ENCODE peak calls at places on chromosomes 5 and 9, in five cellular contexts. M is epithelial cell of proximal tubule, X is colonic mucosa, W is kidney epithelial cell, R is GM12865. H is an unnamed sample.

GRCh38 chr5:134267366-134268018 is 41.6 kb upstream of the PPP2CA start:
- DNase-seq in M (no peak), X (no peak), W (no peak), R (no peak), H (no peak)

GRCh38 chr5:129593525-129593924 is 133.4 kb downstream of the ADAMTS19 start:
- DNase-seq in M (no peak), X (no peak), W (no peak), R (no peak), H (no peak)

GRCh38 chr5:132491368-132492364 is 1.1 kb upstream of the IRF1 start:
- DNase-seq in M (no peak), X (peak; percentile 36), W (no peak), R (peak; percentile 52), H (no peak)

GRCh38 chr5:6480133-6481051 is 31.7 kb downstream of the UBE2QL1 start:
- DNase-seq in M (no peak), X (no peak), W (no peak), R (peak; percentile 86), H (no peak)

GRCh38 chr5:9156282-9156681 is 389.6 kb downstream of the SEMA5A start:
- DNase-seq in M (peak; percentile 13), X (no peak), W (no peak), R (peak; percentile 54), H (no peak)

GRCh38 chr5:34497031-34497808 is 158.9 kb upstream of the RAI14 start:
- DNase-seq in M (no peak), X (peak; percentile 33), W (no peak), R (no peak), H (no peak)

GRCh38 chr9:28841795-28842194 is 1268.5 kb upstream of the C9orf72 start:
- DNase-seq in M (no peak), X (no peak), W (no peak), R (no peak), H (no peak)

GRCh38 chr9:22005083-22005699 is 3.9 kb downstream of the CDKN2B start:
- DNase-seq in M (no peak), X (no peak), W (no peak), R (peak; percentile 25), H (no peak)

GRCh38 chr5:53480474-53481353 is at the start of gene FST:
- DNase-seq in M (no peak), X (peak; percentile 17), W (no peak), R (no peak), H (no peak)

GRCh38 chr5:5983261-5983660 is 395.1 kb downstream of the MED10 start:
- DNase-seq in M (no peak), X (no peak), W (no peak), R (no peak), H (no peak)

GRCh38 chr9:28270156-28270555 is 696.9 kb upstream of the C9orf72 start:
- DNase-seq in M (no peak), X (no peak), W (no peak), R (no peak), H (no peak)

GRCh38 chr5:52674815-52675545 is 112.7 kb upstream of the ITGA1 start:
- DNase-seq in M (peak; percentile 36), X (no peak), W (no peak), R (no peak), H (no peak)

GRCh38 chr5:97405941-97406340 is 222.9 kb upstream of the RIOK2 start:
- DNase-seq in M (no peak), X (no peak), W (no peak), R (no peak), H (no peak)

GRCh38 chr9:34650816-34651215 is 1.2 kb upstream of the IL11RA start:
- DNase-seq in M (no peak), X (no peak), W (no peak), R (no peak), H (peak; percentile 31)

GRCh38 chr9:89963280-89963679 is 358.5 kb downstream of the GADD45G start:
- DNase-seq in M (no peak), X (no peak), W (no peak), R (no peak), H (no peak)

GRCh38 chr5:115920171-115920725 is 42.0 kb upstream of the LVRN start:
- DNase-seq in M (no peak), X (no peak), W (no peak), R (no peak), H (no peak)

GRCh38 chr5:63923914-63924313 is 38.3 kb downstream of the HTR1A start:
- DNase-seq in M (no peak), X (peak; percentile 88), W (no peak), R (no peak), H (no peak)

GRCh38 chr5:141902416-141902815 is 21.3 kb upstream of the DELE1 start:
- DNase-seq in M (no peak), X (no peak), W (no peak), R (no peak), H (no peak)

GRCh38 chr5:141906517-141906916 is 17.2 kb upstream of the DELE1 start:
- DNase-seq in M (no peak), X (no peak), W (no peak), R (no peak), H (no peak)

GRCh38 chr5:141904551-141904950 is 19.1 kb upstream of the DELE1 start:
- DNase-seq in M (peak; percentile 20), X (no peak), W (no peak), R (no peak), H (no peak)

GRCh38 chr5:141902015-141902414 is 21.7 kb upstream of the DELE1 start:
- DNase-seq in M (no peak), X (no peak), W (no peak), R (no peak), H (no peak)

GRCh38 chr5:141903261-141903660 is 20.4 kb upstream of the DELE1 start:
- DNase-seq in M (no peak), X (no peak), W (no peak), R (no peak), H (no peak)
- H3K4me3 ChIP-seq in M (no peak overlapping the region), X (no peak overlapping the region), W (no peak overlapping the region), R (no peak overlapping the region), H (no peak overlapping the region)

GRCh38 chr5:74212336-74212735 is 428.2 kb downstream of the ENC1 start:
- DNase-seq in M (no peak), X (no peak), W (no peak), R (peak; percentile 56), H (no peak)
- TF ChIP-seq CTCF in M (peak; percentile 60), X (peak; percentile 24), W (no peak), R (peak; percentile 36), H (peak; percentile 35)

DNA sequence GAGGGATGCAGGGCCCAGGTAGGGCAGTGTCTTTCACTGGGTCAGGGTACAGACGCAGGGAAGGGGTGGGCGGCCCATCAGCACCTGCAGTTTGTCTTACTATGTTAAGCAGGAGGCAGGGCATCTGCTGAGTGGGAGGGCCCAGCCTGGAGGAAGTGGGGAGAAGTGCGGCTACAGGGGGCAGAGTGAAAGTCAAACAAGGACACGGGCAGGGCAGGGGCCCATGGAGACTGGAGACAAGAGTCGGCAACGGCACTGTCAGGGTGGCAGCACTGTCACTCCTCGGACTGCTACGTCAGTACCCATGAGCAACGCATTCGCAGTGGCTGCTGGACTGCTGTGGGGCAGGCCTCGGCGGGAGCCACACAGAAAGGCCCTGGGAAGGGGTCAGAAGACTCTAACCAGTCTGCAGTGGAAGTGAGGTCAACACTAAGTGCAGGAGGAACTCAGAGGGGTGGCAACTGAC is 19.7 kb downstream of the CAMSAP1 start:
- DNase-seq in M (no peak), X (no peak), W (no peak), R (peak; percentile 24), H (no peak)
- H3K4me3 ChIP-seq in M (no peak overlapping the region), X (no peak overlapping the region), W (no peak overlapping the region), R (no peak overlapping the region), H (no peak overlapping the region)

DNA sequence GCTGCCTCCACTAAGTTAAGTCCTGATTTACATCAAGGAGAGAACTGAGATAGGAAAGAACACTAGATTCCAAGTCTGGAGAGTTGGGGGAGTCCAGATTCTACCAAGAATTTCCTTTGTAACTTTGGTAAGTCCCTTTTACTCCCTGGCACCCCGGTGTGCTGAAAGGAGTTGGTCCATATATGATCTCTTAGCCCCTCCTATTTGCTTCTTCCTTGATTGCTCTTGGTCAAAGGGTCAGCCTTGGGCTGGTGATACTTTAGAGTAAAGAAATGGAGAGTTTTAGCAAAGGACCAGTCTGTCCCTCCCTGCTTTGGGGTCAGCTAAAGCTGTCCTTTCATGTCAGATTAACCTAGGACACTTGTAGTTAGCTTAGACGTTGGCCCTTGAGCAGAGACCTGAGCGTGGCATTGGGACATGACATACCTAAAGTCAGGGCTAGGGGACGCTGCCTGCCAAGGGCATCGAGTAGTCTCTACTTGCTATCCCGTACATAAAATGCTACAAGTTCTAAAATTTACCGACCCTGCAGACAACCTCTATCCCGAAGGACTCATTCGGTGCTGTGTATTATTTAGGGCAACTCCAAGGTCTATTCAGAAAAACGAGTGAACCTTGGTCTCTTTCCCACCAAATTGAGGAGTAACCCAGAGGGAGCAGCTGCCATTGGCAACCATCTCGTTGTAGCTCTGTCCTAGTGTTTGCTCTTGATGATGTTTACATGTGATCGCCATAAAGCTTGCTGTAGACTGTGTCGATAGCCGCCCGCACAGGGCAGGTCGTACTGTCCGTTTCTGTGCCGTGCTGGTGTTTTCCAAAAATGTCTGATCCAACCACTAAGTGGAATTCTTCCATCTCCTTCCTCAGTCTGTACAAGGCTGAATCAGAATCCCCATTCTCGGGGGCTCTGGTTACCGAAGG is 94.3 kb downstream of the PDE6A start:
- DNase-seq in M (no peak), X (peak; percentile 70), W (no peak), R (no peak), H (no peak)
- TF ChIP-seq CTCF in M (no peak), X (peak; percentile 54), W (no peak), R (no peak), H (no peak)

GRCh38 chr5:1486271-1486670 is 37.5 kb downstream of the LPCAT1 start:
- DNase-seq in M (no peak), X (no peak), W (no peak), R (no peak), H (no peak)

GRCh38 chr5:1490360-1490759 is 33.4 kb downstream of the LPCAT1 start:
- DNase-seq in M (no peak), X (no peak), W (no peak), R (peak; percentile 74), H (no peak)

GRCh38 chr5:1489754-1490153 is 34.0 kb downstream of the LPCAT1 start:
- DNase-seq in M (no peak), X (no peak), W (no peak), R (no peak), H (no peak)

GRCh38 chr5:1487079-1487764 is 36.5 kb downstream of the LPCAT1 start:
- DNase-seq in M (no peak), X (no peak), W (no peak), R (no peak), H (no peak)

DNA sequence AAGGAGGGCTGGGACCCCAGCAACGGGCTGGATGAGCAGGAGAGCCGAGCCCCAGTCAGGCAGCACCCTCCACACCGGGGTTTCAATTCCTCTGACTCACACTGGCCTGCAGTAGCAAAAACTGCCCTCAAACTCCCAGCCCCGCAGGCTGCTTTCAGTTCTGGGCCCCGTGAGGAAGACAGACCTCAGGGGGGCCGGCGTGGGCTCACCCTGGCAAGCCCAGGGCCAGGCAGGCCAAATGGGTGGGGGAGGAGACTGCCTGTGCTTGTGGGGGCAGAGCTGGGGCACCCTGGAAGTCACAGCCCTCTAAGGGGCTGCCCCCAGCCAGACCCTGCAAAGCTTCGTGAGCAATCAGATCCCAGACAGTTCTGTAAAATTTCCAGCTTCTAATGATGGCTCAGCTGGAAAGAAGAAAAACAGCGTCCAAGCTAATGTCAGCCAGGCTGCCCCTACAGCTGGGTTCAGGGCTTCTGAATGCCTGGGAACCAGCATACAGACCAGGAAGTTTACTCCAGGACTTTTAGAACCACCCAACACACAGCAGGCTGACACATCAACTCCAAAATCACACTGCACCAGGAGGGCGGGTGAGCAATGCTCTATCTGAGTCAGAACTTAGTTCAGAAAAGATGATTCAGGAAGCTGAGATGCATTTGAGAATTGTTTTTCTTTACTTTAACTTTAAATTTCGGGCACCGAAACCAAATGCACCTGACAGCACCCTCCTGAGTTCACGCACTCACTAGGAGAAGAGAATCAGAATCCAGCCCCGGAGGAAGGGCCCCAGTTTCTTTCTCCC is 34.7 kb downstream of the LPCAT1 start:
- DNase-seq in M (no peak), X (peak; percentile 33), W (no peak), R (peak; percentile 90), H (peak; percentile 15)
- H3K4me3 ChIP-seq in M (no peak overlapping the region), X (no peak overlapping the region), W (no peak overlapping the region), R (peak overlapping the region; percentile 73), H (no peak overlapping the region)